ENCODE peak calls at places on chromosome 9, in five cellular contexts. E, C, A, Z and N are unnamed samples.
A peak's percentile ranks its signal among the peaks of the same experiment; 100 is the strongest.

GRCh38 chr9:86557063-86557766 is 203.0 kb upstream of the TUT7 start:
- DNase-seq in A (no peak), E (no peak), C (no peak), Z (no peak), N (no peak)

GRCh38 chr9:75448281-75448680 is 360.0 kb downstream of the OSTF1 start:
- DNase-seq in Z (no peak), E (no peak), C (no peak), A (no peak), N (no peak)

GRCh38 chr9:134399435-134400056 is 73.3 kb downstream of the RXRA start:
- DNase-seq in E (peak; percentile 50), Z (no peak), C (no peak), A (no peak), N (no peak)

GRCh38 chr9:131721096-131721495 is 18.8 kb downstream of the RAPGEF1 start:
- DNase-seq in A (no peak), Z (no peak), E (no peak), C (no peak), N (no peak)

GRCh38 chr9:69999331-69999730 is 44.3 kb upstream of the MAMDC2 start:
- DNase-seq in Z (no peak), A (no peak), E (no peak), C (no peak), N (no peak)

GRCh38 chr9:112002131-112002846 is 105.7 kb downstream of the UGCG start:
- DNase-seq in A (no peak), Z (no peak), E (no peak), C (no peak), N (no peak)

GRCh38 chr9:123268240-123268949 is at the start of gene STRBP:
- DNase-seq in A (peak; percentile 95), C (peak; percentile 96), Z (peak; percentile 85), E (peak; percentile 92), N (peak; percentile 90)

GRCh38 chr9:86322973-86323644 is 31.1 kb downstream of the TUT7 start:
- DNase-seq in C (no peak), A (no peak), Z (no peak), E (no peak), N (no peak)

GRCh38 chr9:125991886-125992529 is 244.8 kb downstream of the PBX3 start:
- DNase-seq in E (no peak), Z (no peak), C (no peak), A (no peak), N (no peak)

GRCh38 chr9:96020822-96021615 is 145.5 kb downstream of the ERCC6L2 start:
- DNase-seq in Z (no peak), C (peak; percentile 40), E (peak; percentile 12), A (no peak), N (no peak)

GRCh38 chr9:112555844-112556482 is 69.3 kb downstream of the KIAA1958 start:
- DNase-seq in A (peak; percentile 68), Z (no peak), C (peak; percentile 74), E (no peak), N (no peak)

GRCh38 chr9:34376596-34377401 is at the start of gene MYORG:
- DNase-seq in Z (peak; percentile 98), C (peak; percentile 99), A (peak; percentile 98), E (peak; percentile 92), N (peak; percentile 93)
- TF ChIP-seq POLR2A in Z (peak; percentile 50), C (peak; percentile 88), A (no peak), E (no peak), N (peak; percentile 85)

DNA sequence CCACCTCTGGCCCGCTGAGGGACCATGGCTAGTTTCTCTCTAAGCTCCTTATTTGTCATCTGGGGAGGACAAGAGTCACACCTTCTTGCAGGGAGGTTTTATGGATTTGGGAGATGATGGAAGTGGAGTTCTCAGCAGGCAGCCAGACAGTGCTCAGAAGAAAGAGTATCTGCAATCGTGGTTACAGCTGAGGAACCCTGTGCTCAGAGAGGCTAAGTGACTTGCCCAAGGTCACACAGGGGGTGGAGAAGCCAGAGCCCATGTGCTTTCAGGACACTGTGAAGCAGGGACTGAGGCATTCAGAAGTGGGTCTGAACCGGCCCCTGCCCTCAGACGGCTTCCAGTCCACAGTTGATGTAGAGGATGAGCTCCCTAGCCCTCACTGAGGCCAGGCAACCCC is 10.8 kb downstream of the PRRX2 start:
- DNase-seq in A (no peak), C (no peak), Z (no peak), E (no peak), N (no peak)
- TF ChIP-seq POLR2A in A (no peak), C (no peak), Z (no peak), E (no peak), N (no peak)

GRCh38 chr9:127447416-127448111 is 3.6 kb downstream of the RPL12 start:
- DNase-seq in C (no peak), A (no peak), E (no peak), Z (no peak), N (no peak)

GRCh38 chr9:127444921-127445850 is 6.0 kb downstream of the RPL12 start:
- DNase-seq in Z (no peak), E (no peak), A (no peak), C (no peak), N (no peak)

GRCh38 chr9:127445851-127446719 is 5.1 kb downstream of the RPL12 start:
- DNase-seq in Z (no peak), E (no peak), A (no peak), C (no peak), N (no peak)

GRCh38 chr9:127448112-127448805 is 2.9 kb downstream of the RPL12 start:
- DNase-seq in A (no peak), E (no peak), C (no peak), Z (no peak), N (no peak)

DNA sequence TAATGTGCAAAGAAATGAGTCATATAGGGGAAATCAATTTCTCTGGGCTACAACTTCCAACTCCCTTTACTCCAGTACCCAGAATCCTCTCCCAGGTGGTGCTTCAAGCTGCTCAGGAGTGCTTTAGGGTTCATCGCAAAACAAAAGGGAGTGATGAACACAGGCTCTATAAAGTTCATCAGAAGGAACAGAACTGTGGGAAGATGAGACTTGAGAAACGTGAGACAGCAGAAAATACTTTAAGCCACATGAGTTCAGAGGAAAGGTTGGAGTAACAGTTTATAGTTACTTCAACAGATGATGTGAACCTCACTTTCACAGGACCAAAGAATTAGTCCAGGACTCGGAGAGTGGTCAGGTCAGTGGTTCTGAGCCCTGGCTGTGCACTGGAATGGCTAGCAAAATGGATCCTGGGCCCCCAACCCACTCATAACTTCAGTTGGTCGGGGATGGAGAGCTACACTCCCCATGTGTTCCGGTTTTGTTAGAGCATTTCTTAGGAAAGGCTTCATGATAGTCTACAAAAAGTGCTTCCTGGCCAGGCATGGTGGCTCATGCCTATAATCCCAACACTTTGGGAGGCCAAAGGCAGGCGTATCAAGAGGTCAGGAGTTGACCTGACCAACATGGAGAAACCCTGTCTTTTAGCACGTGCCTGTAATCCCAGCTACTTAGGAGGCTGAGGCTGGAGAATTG is 4.3 kb downstream of the RPL12 start:
- DNase-seq in C (no peak), A (no peak), E (no peak), Z (no peak), N (no peak)
- TF ChIP-seq POLR2A in C (no peak), A (no peak), E (no peak), Z (no peak), N (no peak)

GRCh38 chr9:135400496-135400895 is 79.1 kb upstream of the PPP1R26 start:
- DNase-seq in Z (no peak), C (no peak), A (no peak), E (no peak), N (no peak)
- TF ChIP-seq POLR2A in Z (no peak), C (no peak), A (no peak), E (no peak), N (no peak)

GRCh38 chr9:122226142-122226757 is 2.5 kb downstream of the LHX6 start:
- DNase-seq in C (no peak), A (no peak), Z (no peak), E (no peak), N (no peak)

GRCh38 chr9:122226758-122227575 is 1.8 kb downstream of the LHX6 start:
- DNase-seq in A (no peak), Z (no peak), C (no peak), E (no peak), N (no peak)

GRCh38 chr9:122228191-122228905 is 409 bp downstream of the LHX6 start:
- DNase-seq in C (no peak), E (no peak), A (no peak), Z (no peak), N (no peak)

GRCh38 chr9:122227576-122227903 is 1.2 kb downstream of the LHX6 start:
- DNase-seq in Z (no peak), C (no peak), A (no peak), E (no peak), N (no peak)

DNA sequence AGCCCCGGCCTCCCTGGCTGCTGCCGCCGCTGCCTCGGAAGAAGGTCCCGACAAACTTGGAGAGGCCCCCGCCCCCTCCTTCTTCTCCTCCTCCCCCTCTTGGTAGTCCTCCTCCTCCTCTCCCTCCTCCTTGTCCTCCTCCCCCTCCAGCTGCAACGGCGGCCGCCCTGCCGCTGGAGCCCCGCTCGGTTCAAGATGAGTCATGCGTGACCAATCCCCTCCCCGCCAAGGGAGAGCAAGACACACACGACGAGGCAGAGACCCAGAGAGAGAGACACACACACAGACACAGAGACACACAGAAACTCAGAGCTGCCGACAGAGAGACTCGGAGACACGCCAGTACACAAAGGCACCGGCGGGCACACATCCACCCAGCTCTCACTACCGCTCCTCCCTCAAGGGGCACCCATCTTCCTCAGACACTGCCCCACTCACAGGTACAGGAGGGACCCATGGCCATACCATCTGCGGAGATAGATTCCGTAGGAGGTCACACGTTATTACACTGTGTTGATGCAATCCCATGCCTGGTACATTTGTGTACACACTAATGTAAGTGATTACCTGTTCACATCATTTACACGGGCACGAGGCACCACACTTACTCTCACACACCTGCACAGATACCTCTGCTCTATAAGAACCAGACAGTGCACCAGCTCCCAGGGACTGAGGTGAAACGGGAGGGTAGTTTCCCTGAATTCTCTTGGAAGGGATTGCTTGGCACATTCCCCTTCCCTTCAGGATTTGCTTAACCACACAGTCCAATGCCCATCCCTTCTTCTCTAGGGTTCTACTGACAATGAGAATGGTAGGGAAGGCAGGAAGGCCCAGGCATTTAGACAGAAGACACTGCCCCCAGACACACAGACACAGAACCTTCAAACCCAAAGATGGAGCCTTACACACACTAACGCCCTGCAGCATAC is at the start of gene LHX6:
- DNase-seq in E (no peak), A (no peak), Z (no peak), C (no peak), N (no peak)
- TF ChIP-seq POLR2A in E (no peak), A (no peak), Z (no peak), C (no peak), N (no peak)

GRCh38 chr9:137240321-137240840 is 706 bp upstream of the TUBB4B start:
- DNase-seq in A (peak; percentile 74), E (peak; percentile 90), C (peak; percentile 85), Z (no peak), N (peak; percentile 54)
- TF ChIP-seq POLR2A in A (no peak), E (no peak), C (no peak), Z (peak; percentile 52), N (no peak)

GRCh38 chr9:135504262-135505229 is 4.1 kb downstream of the MRPS2 start:
- DNase-seq in C (peak; percentile 75), Z (peak; percentile 85), E (peak; percentile 61), A (peak; percentile 63), N (peak; percentile 46)
- TF ChIP-seq POLR2A in C (no peak), Z (no peak), E (peak; percentile 34), A (no peak), N (no peak)